ENCODE peak calls at places on chromosomes 11 and 22, in ten cellular contexts. W is fibroblast of pulmonary artery, B is AG04450, H is lower leg skin, D is brain microvascular endothelial cell, E is nephron progenitor cell, K is fibroblast of mammary gland, A is glutamatergic neuron, L is astrocyte of the cerebellum, X is GM13977. V is an unnamed sample.

GRCh38 chr22:38940985-38941384 is 16.4 kb upstream of the APOBEC3A start:
- DNase-seq in K (no peak), X (no peak), B (no peak), H (no peak), D (no peak), E (no peak), L (no peak), A (no peak), W (no peak), V (no peak)

GRCh38 chr11:119337581-119338317 is 2.9 kb downstream of the C1QTNF5 start:
- DNase-seq in E (peak), A (peak), H (no peak), W (peak), L (peak), K (peak), X (no peak), B (peak), D (no peak), V (no peak)

GRCh38 chr11:119641991-119642745 is 86.8 kb downstream of the NECTIN1 start:
- DNase-seq in H (no peak), X (peak), D (peak), E (no peak), B (no peak), L (no peak), A (no peak), K (peak), W (peak), V (no peak)

GRCh38 chr22:39995346-39996252 is 845 bp downstream of the FAM83F start:
- DNase-seq in L (no peak), B (no peak), W (no peak), X (no peak), D (no peak), A (no peak), E (no peak), H (no peak), K (no peak), V (no peak)

GRCh38 chr11:9566561-9567063 is 6.9 kb upstream of the WEE1 start:
- DNase-seq in A (no peak), B (no peak), K (peak), H (no peak), L (no peak), W (peak), D (peak), X (no peak), E (no peak), V (no peak)

GRCh38 chr22:28813772-28814518 is 13.6 kb upstream of the XBP1 start:
- DNase-seq in H (no peak), X (no peak), W (no peak), K (no peak), L (no peak), E (no peak), D (no peak), B (no peak), A (no peak), V (no peak)

GRCh38 chr11:122772945-122773344 is 65.4 kb upstream of the CRTAM start:
- DNase-seq in L (no peak), D (peak), H (no peak), W (peak), K (peak), X (no peak), E (no peak), B (no peak), A (no peak), V (no peak)

GRCh38 chr11:100638648-100639047 is 48.4 kb upstream of the ARHGAP42 start:
- DNase-seq in W (peak), B (no peak), K (no peak), D (no peak), E (no peak), A (no peak), L (no peak), X (no peak), H (no peak), V (no peak)

GRCh38 chr22:44815099-44816070 is 63.0 kb downstream of the ARHGAP8 start:
- DNase-seq in E (no peak), B (no peak), D (no peak), X (no peak), K (no peak), A (no peak), L (no peak), W (no peak), H (no peak), V (no peak)

GRCh38 chr11:68958211-68958610 is 22.6 kb downstream of the MRGPRD start:
- DNase-seq in H (no peak), K (no peak), L (no peak), A (no peak), X (no peak), W (no peak), B (no peak), D (no peak), E (no peak), V (no peak)

GRCh38 chr11:61119571-61119970 is 17.3 kb downstream of the CD5 start:
- DNase-seq in H (no peak), L (no peak), E (no peak), W (no peak), K (no peak), D (no peak), B (no peak), A (no peak), X (no peak), V (no peak)

GRCh38 chr11:32729976-32730375 is 64.5 kb downstream of the CCDC73 start:
- DNase-seq in H (no peak), K (no peak), E (no peak), B (no peak), X (no peak), A (no peak), W (no peak), D (no peak), L (peak), V (no peak)

GRCh38 chr22:21104126-21104691 is 58.5 kb downstream of the LRRC74B start:
- DNase-seq in W (no peak), A (no peak), K (no peak), D (no peak), X (no peak), B (no peak), E (no peak), H (no peak), L (no peak), V (no peak)
- TF ChIP-seq CTCF in W (no peak), A (no peak), K (no peak), D (no peak), X (no peak), B (peak), E (no peak), H (no peak), L (no peak), V (no peak)

DNA sequence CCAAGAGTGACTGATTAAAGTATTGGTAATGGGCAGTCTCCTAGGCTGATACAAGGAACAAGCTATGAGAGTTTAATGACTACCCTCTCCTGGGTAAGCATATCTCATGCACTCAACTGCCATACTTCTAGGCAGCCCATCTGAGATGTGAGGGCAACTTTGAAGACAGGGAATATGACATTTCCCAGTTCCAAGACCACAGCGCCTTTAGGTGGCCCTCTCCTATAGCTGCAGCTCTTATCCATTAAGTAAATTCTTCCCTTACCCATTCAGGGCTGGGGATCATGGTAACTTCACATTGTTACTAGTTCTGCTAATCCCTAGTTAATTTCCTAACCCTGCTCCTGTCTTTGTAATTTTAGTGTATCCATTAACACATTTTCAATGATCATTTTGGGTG is 157.3 kb upstream of the CTSC start:
- DNase-seq in E (no peak), H (no peak), K (no peak), L (no peak), B (no peak), W (no peak), D (no peak), X (no peak), A (no peak), V (no peak)
- TF ChIP-seq CTCF in E (no peak), H (no peak), K (no peak), L (no peak), B (no peak), W (no peak), D (peak), X (no peak), A (no peak), V (no peak)

DNA sequence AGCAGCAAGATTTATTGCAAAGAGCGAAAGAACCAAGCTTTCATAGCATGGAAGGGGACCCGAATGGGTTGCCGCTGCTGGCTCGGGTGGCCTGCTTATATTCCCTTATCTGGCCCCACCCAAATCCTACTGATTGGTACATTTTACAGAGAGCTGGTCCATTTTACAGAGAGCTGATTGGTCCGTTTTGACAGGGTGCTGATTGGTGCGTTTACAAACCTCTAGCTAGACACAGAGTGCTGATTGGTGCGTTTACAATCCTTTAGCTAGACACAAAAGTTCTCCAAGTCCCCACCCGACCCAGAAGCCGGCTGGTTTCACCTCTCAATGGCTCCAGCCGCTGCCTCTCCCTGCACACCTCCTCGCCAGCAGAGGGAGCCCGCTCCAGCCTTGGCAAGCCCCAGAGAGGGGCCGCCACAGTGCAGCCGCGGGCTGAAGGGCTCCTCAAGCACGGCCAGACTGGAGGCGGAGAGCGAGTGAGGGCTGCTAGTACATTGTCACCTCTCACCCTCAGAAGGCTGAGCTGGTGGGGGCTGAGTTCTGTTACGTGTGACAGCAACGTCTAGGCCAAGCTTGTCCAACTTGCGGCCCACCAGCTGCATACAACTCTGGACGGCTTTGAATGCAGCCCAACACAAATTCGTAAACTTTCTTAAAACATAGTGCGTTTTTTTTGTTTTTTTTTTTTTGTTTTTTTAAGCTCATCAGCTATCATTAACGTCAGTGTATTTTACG is 8.7 kb downstream of the PTH start:
- DNase-seq in B (no peak), E (peak), D (peak), K (peak), X (peak), A (peak), L (no peak), W (peak), H (no peak), V (peak)
- TF ChIP-seq CTCF in B (peak), E (no peak), D (peak), K (peak), X (peak), A (no peak), L (peak), W (peak), H (no peak), V (no peak)

DNA sequence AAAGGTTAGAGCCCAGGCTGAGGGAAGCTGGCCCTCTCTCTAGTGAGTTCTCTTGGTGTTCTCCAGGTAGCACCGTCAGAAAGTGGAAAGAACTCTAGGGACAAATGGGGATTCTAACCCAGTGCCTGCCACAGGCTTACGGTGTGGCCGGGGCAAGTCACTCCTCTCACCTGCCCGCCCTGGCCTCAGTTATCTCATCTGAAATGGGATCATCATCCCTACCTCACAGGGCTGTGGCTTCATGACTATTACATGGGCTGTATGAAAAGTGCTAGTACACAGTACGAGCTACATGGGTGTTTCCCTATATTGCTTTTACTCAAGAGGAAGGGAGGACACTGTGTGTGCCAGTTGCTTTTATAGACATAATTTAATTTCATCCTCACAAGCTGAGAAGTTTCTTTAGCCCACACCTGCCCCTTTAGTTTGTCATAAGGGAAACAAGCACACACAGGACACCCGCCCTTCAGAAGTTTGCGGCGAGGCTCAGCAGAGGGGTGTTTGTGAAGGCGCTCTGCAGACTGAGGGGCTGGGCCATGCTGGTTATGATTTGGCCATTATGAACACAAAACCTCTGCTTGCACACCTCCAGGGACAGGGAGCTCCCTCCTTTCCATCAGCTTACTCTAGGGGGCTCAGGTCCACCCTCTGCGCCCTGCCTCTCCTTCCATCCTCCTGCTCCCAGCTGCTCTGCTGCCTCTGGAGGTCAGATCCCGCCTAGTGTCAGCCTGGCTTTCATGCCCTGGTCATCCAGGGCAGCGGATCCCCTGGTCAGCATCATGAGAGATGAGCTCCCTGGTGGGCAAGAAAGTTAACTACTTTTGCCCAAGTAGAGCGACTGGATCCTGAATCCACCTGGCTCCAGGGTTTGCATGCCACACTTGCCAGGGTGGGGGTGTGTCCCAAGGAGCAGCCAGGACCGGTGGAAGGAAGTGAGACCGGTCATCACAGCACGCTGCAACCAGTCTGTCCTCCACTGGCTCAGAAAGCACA is 1.2 kb downstream of the KLHL35 start:
- DNase-seq in A (no peak), W (no peak), E (no peak), L (no peak), D (no peak), X (no peak), H (no peak), K (no peak), B (no peak), V (no peak)
- TF ChIP-seq CTCF in A (peak), W (no peak), E (no peak), L (no peak), D (no peak), X (no peak), H (no peak), K (no peak), B (no peak), V (no peak)

GRCh38 chr11:37105456-37105855 is 507.4 kb upstream of the RAG2 start:
- DNase-seq in E (no peak), D (no peak), L (peak), A (no peak), B (no peak), H (no peak), W (no peak), K (no peak), X (no peak), V (no peak)

GRCh38 chr11:37109205-37109585 is 511.2 kb upstream of the RAG2 start:
- DNase-seq in W (peak), A (no peak), L (no peak), D (no peak), K (no peak), B (no peak), H (no peak), X (no peak), E (no peak), V (no peak)

GRCh38 chr11:37110383-37110782 is 512.3 kb upstream of the RAG2 start:
- DNase-seq in A (no peak), B (no peak), E (no peak), K (no peak), D (no peak), H (no peak), W (peak), L (no peak), X (no peak), V (no peak)

GRCh38 chr11:37108436-37109204 is 510.6 kb upstream of the RAG2 start:
- DNase-seq in L (no peak), X (no peak), H (no peak), W (peak), K (no peak), D (no peak), A (peak), B (no peak), E (no peak), V (no peak)

GRCh38 chr11:37107415-37107814 is 509.4 kb upstream of the RAG2 start:
- DNase-seq in D (no peak), B (no peak), L (no peak), H (no peak), K (no peak), W (no peak), A (no peak), X (no peak), E (no peak), V (no peak)
- TF ChIP-seq CTCF in D (no peak), B (peak), L (no peak), H (no peak), K (no peak), W (peak), A (peak), X (no peak), E (no peak), V (no peak)

GRCh38 chr11:257766-258493 is 20.3 kb upstream of the NLRP6 start:
- DNase-seq in D (no peak), X (peak), H (no peak), K (no peak), B (no peak), W (no peak), E (no peak), A (no peak), L (no peak), V (no peak)
- TF ChIP-seq CTCF in D (peak), X (peak), H (no peak), K (no peak), B (no peak), W (peak), E (no peak), A (no peak), L (no peak), V (no peak)

GRCh38 chr11:45538363-45538762 is 127.1 kb downstream of the CHST1 start:
- DNase-seq in B (no peak), X (no peak), A (no peak), H (no peak), K (peak), W (no peak), D (no peak), L (no peak), E (no peak), V (no peak)

GRCh38 chr11:45541693-45542434 is 123.6 kb downstream of the CHST1 start:
- DNase-seq in X (no peak), K (no peak), B (no peak), H (no peak), E (no peak), L (no peak), A (no peak), W (no peak), D (no peak), V (no peak)

GRCh38 chr11:45544826-45545225 is 120.6 kb downstream of the CHST1 start:
- DNase-seq in L (no peak), X (no peak), D (no peak), K (no peak), H (no peak), B (no peak), A (no peak), W (no peak), E (no peak), V (no peak)

GRCh38 chr11:45538939-45539338 is 126.5 kb downstream of the CHST1 start:
- DNase-seq in H (no peak), L (no peak), X (no peak), W (no peak), A (no peak), E (no peak), B (no peak), D (no peak), K (peak), V (no peak)

GRCh38 chr11:45543808-45544422 is 121.5 kb downstream of the CHST1 start:
- DNase-seq in K (peak), W (peak), H (no peak), L (no peak), X (no peak), E (peak), A (no peak), B (no peak), D (no peak), V (no peak)
- TF ChIP-seq CTCF in K (no peak), W (no peak), H (no peak), L (no peak), X (no peak), E (no peak), A (no peak), B (no peak), D (no peak), V (no peak)

DNA sequence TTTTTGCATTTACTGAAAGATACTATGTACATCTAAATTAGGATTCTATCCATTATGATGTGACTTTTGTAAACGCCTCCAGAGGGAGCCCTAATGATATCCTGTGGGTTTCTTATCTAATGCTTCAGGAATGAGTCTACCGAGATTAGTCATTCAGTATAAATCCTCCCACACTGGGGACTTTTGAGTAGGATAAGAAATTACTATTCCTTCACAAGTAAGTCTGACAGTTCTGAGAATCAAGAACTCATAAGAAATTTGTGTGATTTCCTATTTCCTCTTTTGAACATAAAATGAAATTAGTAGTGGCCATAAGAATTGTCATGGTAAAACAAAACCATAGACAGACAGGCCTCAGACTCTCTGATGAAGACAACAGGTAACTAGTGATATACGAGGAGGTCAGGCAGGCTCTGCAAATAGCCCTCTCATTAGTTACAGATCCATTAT is 10.0 kb upstream of the OR5M1 start:
- DNase-seq in E (no peak), D (peak), H (no peak), K (peak), W (peak), L (peak), A (no peak), B (no peak), X (peak), V (no peak)
- TF ChIP-seq CTCF in E (peak), D (no peak), H (no peak), K (peak), W (no peak), L (no peak), A (peak), B (peak), X (peak), V (no peak)

V was measured in activated B cell treated with CpG ODN at 0.5 μM for 24 hours.